ENCODE peak calls at places on chromosomes 11 and 22, in five cellular contexts. T, V, F, J and L are unnamed samples.

GRCh38 chr11:110367571-110367970 is 62.2 kb upstream of the FDX1 start:
- DNase-seq in F (no peak), V (no peak), J (no peak), T (no peak), L (no peak)

GRCh38 chr22:36184433-36185035 is 17.1 kb downstream of the APOL4 start:
- DNase-seq in T (peak), F (no peak), J (no peak), V (no peak), L (no peak)

GRCh38 chr11:129933262-129933661 is 37.9 kb upstream of the NFRKB start:
- DNase-seq in J (no peak), V (no peak), F (no peak), T (no peak), L (no peak)

GRCh38 chr11:62179995-62180394 is 10.0 kb upstream of the SCGB1D1 start:
- DNase-seq in J (no peak), V (no peak), F (no peak), T (no peak), L (no peak)

GRCh38 chr11:61493832-61494231 is 14.7 kb upstream of the LRRC10B start:
- DNase-seq in J (no peak), T (no peak), F (no peak), V (no peak), L (no peak)

GRCh38 chr11:45301537-45302246 is 15.6 kb upstream of the SYT13 start:
- DNase-seq in T (no peak), V (no peak), J (no peak), F (no peak), L (no peak)

GRCh38 chr22:45164217-45165123 is 745 bp downstream of the NUP50 start:
- DNase-seq in F (peak), T (no peak), V (no peak), J (peak), L (peak)

GRCh38 chr22:17441326-17441725 is 72.1 kb downstream of the CECR2 start:
- DNase-seq in V (no peak), J (no peak), F (no peak), T (no peak), L (no peak)

GRCh38 chr11:60905047-60905446 is 1.3 kb downstream of the PRPF19 start:
- DNase-seq in J (no peak), V (no peak), F (no peak), T (no peak), L (no peak)

GRCh38 chr11:16788141-16789060 is 50.0 kb downstream of the C11orf58 start:
- DNase-seq in T (no peak), J (peak), V (peak), F (peak), L (peak)

DNA sequence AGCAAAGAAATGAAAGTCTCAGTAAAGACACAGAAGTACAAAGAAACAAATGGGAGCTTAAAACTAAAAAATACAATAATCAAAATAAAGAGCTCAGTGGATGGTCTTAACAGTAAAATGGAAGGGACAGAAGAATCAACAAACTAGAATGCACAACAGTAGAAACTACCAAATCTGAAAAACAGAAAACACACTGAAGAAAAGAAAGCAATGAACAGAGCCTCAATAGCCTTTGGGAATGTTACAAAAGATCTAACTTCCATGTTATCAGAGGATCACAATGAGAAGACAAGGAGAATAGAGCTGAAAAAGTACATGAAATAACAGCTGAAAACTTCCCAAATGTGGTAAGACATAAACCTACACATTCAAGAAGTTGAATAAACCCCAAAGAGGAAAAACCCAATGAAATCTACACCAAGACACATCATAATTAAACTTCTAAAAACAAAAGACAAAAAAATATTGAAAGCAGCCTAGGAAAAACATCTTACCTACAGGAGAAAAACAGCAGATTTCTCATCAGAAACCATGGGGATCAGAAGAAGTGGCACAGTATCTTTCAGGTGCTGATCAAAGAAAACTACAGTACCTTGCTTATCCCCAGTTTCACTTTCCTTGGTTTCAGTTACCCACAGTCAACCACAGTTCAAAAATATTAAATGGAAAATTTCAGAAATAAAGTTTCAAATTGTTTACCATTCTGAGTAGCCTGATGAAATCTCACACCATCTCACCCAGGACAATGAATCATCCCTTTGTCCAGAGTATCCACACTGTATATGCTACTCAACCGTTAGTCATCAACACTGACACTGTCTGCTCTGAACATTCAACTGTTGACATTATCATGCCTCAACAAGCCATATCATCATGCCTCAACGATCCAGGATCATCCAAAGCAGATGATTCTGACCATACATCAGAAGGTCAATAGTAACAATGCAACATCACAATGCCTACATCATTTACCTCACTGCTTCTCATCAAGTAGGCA is 22.2 kb downstream of the RRAS2 start:
- DNase-seq in F (no peak), J (no peak), T (peak), V (no peak), L (no peak)
- H3K4me3 ChIP-seq in F (no peak), J (peak), T (no peak), V (no peak), L (no peak)

GRCh38 chr11:22194907-22195306 is 2.0 kb downstream of the ANO5 start:
- DNase-seq in F (no peak), J (no peak), V (no peak), T (no peak), L (no peak)
- H3K4me3 ChIP-seq in F (no peak), J (peak), V (no peak), T (no peak), L (peak)

DNA sequence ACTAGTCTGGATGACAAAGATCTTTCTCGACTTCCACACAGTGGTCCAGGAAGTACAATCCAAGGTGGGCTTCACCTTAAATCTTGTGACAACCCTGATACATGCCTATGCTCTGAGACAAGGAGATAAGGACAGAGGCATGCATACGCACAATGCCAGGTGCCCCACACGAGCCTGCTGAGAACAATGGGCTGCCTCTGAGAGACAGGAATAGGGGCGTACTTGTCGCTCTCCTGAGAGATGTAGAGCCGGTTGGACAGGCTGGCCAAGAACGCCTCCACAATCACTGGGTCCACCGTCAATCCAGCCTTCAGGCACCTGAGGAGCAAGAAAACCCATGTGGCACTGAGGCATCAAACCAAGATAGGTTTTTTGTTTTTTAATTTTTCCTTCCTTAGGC is 25.5 kb downstream of the SERPIND1 start:
- DNase-seq in V (no peak), J (no peak), F (no peak), T (no peak), L (no peak)
- H3K4me3 ChIP-seq in V (no peak), J (no peak), F (no peak), T (no peak), L (no peak)

DNA sequence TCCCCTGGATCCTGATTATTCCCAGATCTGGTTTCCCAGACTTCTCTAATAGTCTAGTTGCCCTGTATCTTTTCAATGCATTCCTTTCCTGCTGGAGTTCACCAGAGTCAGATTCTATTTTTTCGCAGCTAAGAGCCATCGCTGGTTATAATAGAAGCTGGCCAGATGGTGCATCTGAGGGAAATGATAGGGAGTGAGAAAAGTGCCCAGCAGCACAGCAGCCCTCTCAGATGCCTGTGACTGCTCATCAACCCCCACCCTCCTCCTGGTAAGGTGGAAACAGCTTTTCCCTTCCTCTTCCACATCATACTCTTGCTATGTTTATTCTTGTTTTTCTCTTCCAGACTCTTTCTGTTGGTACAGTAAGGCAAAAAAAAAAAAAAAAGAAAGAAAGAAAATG is 12.8 kb downstream of the OR8A1 start:
- DNase-seq in T (no peak), J (no peak), F (no peak), V (no peak), L (no peak)
- H3K4me3 ChIP-seq in T (no peak), J (no peak), F (no peak), V (no peak), L (no peak)

GRCh38 chr11:75154646-75155569 is 4.0 kb downstream of the SLCO2B1 start:
- DNase-seq in V (no peak), F (no peak), T (no peak), J (no peak), L (no peak)
- H3K4me3 ChIP-seq in V (no peak), F (no peak), T (no peak), J (peak), L (no peak)